ENCODE peak calls at places on chromosomes 4 and X, in ten cellular contexts. C is activated naive CD8-positive, alpha-beta T cell treated with anti-CD3 and anti-CD28 coated beads, Interleukin-2, amount 50 U/mL, for 24 hours; E is HS-5; T is NCI-H69; V is BJ; K is stimulated activated CD4-positive, alpha-beta T cell treated with anti-CD3 and anti-CD28 coated beads, Interleukin-2, amount 100 ng/mL, for 48 hours; L is brain microvascular endothelial cell; Y is kidney glomerular epithelial cell; F is HEK293T; S is IMR-90. H is an unnamed sample.

GRCh38 chr4:84977409-84977808 is 10.9 kb upstream of the WDFY3 start:
- DNase-seq in K (no peak), C (no peak), F (no peak), T (no peak), L (no peak), S (no peak), Y (no peak), V (no peak), E (no peak), H (no peak)

GRCh38 chr4:139783761-139784484 is 118.3 kb downstream of the MGST2 start:
- DNase-seq in S (no peak), K (no peak), C (no peak), T (no peak), Y (no peak), F (no peak), E (no peak), V (no peak), L (no peak), H (no peak)

GRCh38 chr4:103098746-103099421 is 750 bp downstream of the BDH2 start:
- DNase-seq in T (no peak), L (peak), V (no peak), F (no peak), S (peak), E (no peak), C (no peak), Y (peak), K (no peak), H (no peak)

GRCh38 chr4:54498661-54499111 is 159.1 kb upstream of the KIT start:
- DNase-seq in Y (peak), K (no peak), L (peak), C (no peak), F (no peak), T (peak), V (no peak), S (peak), E (peak), H (peak)

GRCh38 chr4:8117278-8117682 is 41.3 kb downstream of the ABLIM2 start:
- DNase-seq in C (peak), F (peak), T (peak), E (no peak), K (peak), Y (no peak), V (no peak), L (peak), S (peak), H (no peak)

GRCh38 chr4:21888195-21888976 is 60.2 kb downstream of the KCNIP4 start:
- DNase-seq in S (peak), F (no peak), C (no peak), V (peak), Y (peak), E (peak), K (no peak), L (peak), T (no peak), H (peak)

GRCh38 chr4:75327804-75328512 is 186.2 kb downstream of the RCHY1 start:
- DNase-seq in Y (no peak), S (no peak), V (no peak), E (no peak), T (no peak), F (no peak), C (no peak), K (no peak), L (no peak), H (no peak)

GRCh38 chrX:84153538-84153937 is 34.5 kb downstream of the RPS6KA6 start:
- DNase-seq in T (no peak), K (no peak), C (no peak), L (no peak), F (no peak), Y (no peak), V (no peak), E (no peak), S (peak), H (no peak)

GRCh38 chr4:80231180-80231579 is 33.9 kb downstream of the PRDM8 start:
- DNase-seq in C (no peak), T (peak), F (no peak), E (no peak), V (no peak), S (no peak), Y (no peak), K (no peak), L (no peak), H (no peak)

GRCh38 chrX:128975716-128976115 is 547.6 kb downstream of the SMARCA1 start:
- DNase-seq in S (no peak), E (no peak), K (peak), V (no peak), L (no peak), T (peak), Y (peak), C (peak), F (peak), H (no peak)

GRCh38 chr4:37628977-37629609 is 57.1 kb downstream of the RELL1 start:
- DNase-seq in C (no peak), L (peak), Y (peak), V (no peak), S (peak), T (no peak), K (no peak), E (peak), F (no peak), H (peak)

GRCh38 chr4:96602661-96603060 is 762.8 kb downstream of the PDHA2 start:
- DNase-seq in Y (no peak), F (no peak), S (no peak), L (no peak), T (no peak), K (no peak), E (no peak), V (no peak), C (no peak), H (no peak)

GRCh38 chr4:107683873-107684272 is 36.2 kb downstream of the PAPSS1 start:
- DNase-seq in T (no peak), K (no peak), L (no peak), S (no peak), F (no peak), Y (no peak), E (no peak), C (no peak), V (no peak), H (no peak)

GRCh38 chr4:2671267-2671895 is 84.8 kb downstream of the TNIP2 start:
- DNase-seq in V (no peak), C (no peak), F (no peak), K (no peak), T (peak), E (no peak), S (no peak), Y (peak), L (no peak), H (no peak)

GRCh38 chrX:152642931-152643525 is 5.3 kb downstream of the GABRQ start:
- DNase-seq in C (no peak), K (no peak), T (no peak), S (no peak), L (no peak), Y (no peak), E (no peak), V (no peak), F (no peak), H (no peak)

GRCh38 chr4:100118213-100118612 is 72.1 kb downstream of the DDIT4L start:
- DNase-seq in V (no peak), E (no peak), Y (no peak), C (no peak), S (peak), K (no peak), F (no peak), L (no peak), T (peak), H (no peak)

GRCh38 chrX:47200385-47201150 is 6.9 kb downstream of the UBA1 start:
- DNase-seq in E (no peak), C (no peak), V (peak), K (no peak), S (peak), F (no peak), Y (no peak), T (peak), L (peak), H (peak)

GRCh38 chr4:8221476-8221875 is 22.4 kb downstream of the SH3TC1 start:
- DNase-seq in V (peak), S (peak), E (peak), L (no peak), C (no peak), T (no peak), K (no peak), Y (no peak), F (no peak), H (no peak)

GRCh38 chr4:2469192-2469984 is 482 bp downstream of the RNF4 start:
- DNase-seq in V (no peak), E (no peak), L (no peak), Y (peak), T (peak), K (peak), F (peak), C (peak), S (peak), H (no peak)

GRCh38 chr4:182067828-182068227 is 175.4 kb upstream of the TENM3 start:
- DNase-seq in C (no peak), L (no peak), S (no peak), E (no peak), K (no peak), T (peak), V (no peak), F (no peak), Y (no peak), H (no peak)

GRCh38 chrX:134023851-134024281 is 38.5 kb upstream of the GPC3 start:
- DNase-seq in F (no peak), Y (no peak), E (no peak), S (no peak), V (no peak), L (no peak), T (no peak), C (no peak), K (no peak), H (no peak)

GRCh38 chr4:17567267-17567666 is 9.7 kb upstream of the LAP3 start:
- DNase-seq in T (no peak), S (no peak), V (no peak), K (no peak), L (no peak), F (no peak), E (no peak), C (no peak), Y (no peak), H (no peak)

GRCh38 chr4:86014599-86014998 is 345.3 kb downstream of the MAPK10 start:
- DNase-seq in S (no peak), C (no peak), E (no peak), V (no peak), F (no peak), T (no peak), L (peak), Y (no peak), K (no peak), H (no peak)

GRCh38 chrX:18652636-18653035 is 19.3 kb downstream of the RS1 start:
- DNase-seq in L (no peak), E (no peak), C (no peak), T (no peak), F (no peak), V (no peak), S (no peak), Y (no peak), K (no peak), H (no peak)

GRCh38 chr4:20323991-20324390 is 72.3 kb downstream of the SLIT2 start:
- DNase-seq in K (no peak), T (no peak), Y (no peak), L (peak), C (no peak), E (no peak), S (peak), F (no peak), V (no peak), H (no peak)

GRCh38 chrX:40106677-40107290 is 9.0 kb upstream of the BCOR start:
- DNase-seq in S (no peak), F (no peak), V (no peak), K (no peak), L (no peak), Y (no peak), E (no peak), T (peak), C (no peak), H (no peak)